ENCODE peak calls at places on chromosomes 11 and 22, in ten cellular contexts. F, G, Q, T, U, L, H, E, W and B are unnamed samples.
A peak's percentile ranks its signal among the peaks of the same experiment; 100 is the strongest.

GRCh38 chr11:746289-747175 is 732 bp upstream of the TALDO1 start:
- DNase-seq in F (no peak), G (no peak), Q (no peak), T (no peak), U (peak; percentile 67), L (no peak), H (peak; percentile 56), E (no peak), W (no peak), B (peak; percentile 58)

GRCh38 chr22:29630987-29631386 is 27.6 kb downstream of the NF2 start:
- DNase-seq in F (no peak), G (no peak), Q (no peak), T (no peak), U (no peak), L (no peak), H (no peak), E (no peak), W (no peak), B (no peak)

GRCh38 chr11:765025-765801 is 12.1 kb downstream of the GATD1 start:
- DNase-seq in F (peak; percentile 80), G (peak; percentile 54), Q (peak; percentile 35), T (no peak), U (peak; percentile 88), L (peak; percentile 62), H (peak; percentile 61), E (no peak), W (peak; percentile 77), B (no peak)

GRCh38 chr22:39718921-39719320 is 148.4 kb downstream of the CACNA1I start:
- DNase-seq in F (no peak), G (no peak), Q (no peak), T (no peak), U (peak; percentile 41), L (no peak), H (no peak), E (no peak), W (no peak), B (peak; percentile 43)

GRCh38 chr11:1872267-1872985 is 19.3 kb downstream of the PRR33 start:
- DNase-seq in F (no peak), G (no peak), Q (no peak), T (no peak), U (no peak), L (no peak), H (no peak), E (no peak), W (peak; percentile 30), B (no peak)

GRCh38 chr22:36613958-36614357 is 85.0 kb upstream of the EIF3D start:
- DNase-seq in F (no peak), G (no peak), Q (peak; percentile 80), T (no peak), U (no peak), L (no peak), H (no peak), E (no peak), W (no peak), B (no peak)

GRCh38 chr11:82315093-82315492 is 418.6 kb downstream of the FAM181B start:
- DNase-seq in F (peak; percentile 63), G (no peak), Q (peak; percentile 23), T (no peak), U (no peak), L (no peak), H (peak; percentile 46), E (no peak), W (no peak), B (no peak)

GRCh38 chr22:38184788-38185187 is 3.2 kb upstream of the PLA2G6 start:
- DNase-seq in F (no peak), G (no peak), Q (no peak), T (no peak), U (no peak), L (no peak), H (no peak), E (no peak), W (no peak), B (no peak)

GRCh38 chr11:100753144-100753543 is 66.1 kb downstream of the ARHGAP42 start:
- DNase-seq in F (no peak), G (no peak), Q (no peak), T (no peak), U (no peak), L (no peak), H (peak; percentile 80), E (no peak), W (no peak), B (no peak)

GRCh38 chr11:114775849-114776621 is 97.7 kb downstream of the NXPE2 start:
- DNase-seq in F (peak; percentile 59), G (no peak), Q (no peak), T (no peak), U (no peak), L (no peak), H (no peak), E (no peak), W (no peak), B (no peak)

GRCh38 chr11:130480166-130480565 is 31.7 kb downstream of the ADAMTS15 start:
- DNase-seq in F (no peak), G (no peak), Q (no peak), T (no peak), U (no peak), L (no peak), H (no peak), E (no peak), W (no peak), B (no peak)

GRCh38 chr22:19535001-19535400 is 10.8 kb upstream of the CLDN5 start:
- DNase-seq in F (no peak), G (no peak), Q (no peak), T (no peak), U (no peak), L (no peak), H (no peak), E (no peak), W (no peak), B (no peak)

GRCh38 chr11:111359223-111360149 is 19.6 kb downstream of the POU2AF1 start:
- DNase-seq in F (no peak), G (no peak), Q (peak; percentile 74), T (no peak), U (no peak), L (no peak), H (no peak), E (no peak), W (no peak), B (no peak)

GRCh38 chr11:77019976-77020591 is 14.1 kb upstream of the B3GNT6 start:
- DNase-seq in F (no peak), G (no peak), Q (peak; percentile 38), T (peak; percentile 66), U (no peak), L (no peak), H (peak; percentile 92), E (no peak), W (no peak), B (no peak)

GRCh38 chr11:73636249-73636648 is 10.1 kb upstream of the PLEKHB1 start:
- DNase-seq in F (no peak), G (no peak), Q (no peak), T (no peak), U (no peak), L (no peak), H (no peak), E (no peak), W (no peak), B (no peak)

GRCh38 chr11:65434057-65434666 is 11.6 kb downstream of the NEAT1 start:
- DNase-seq in F (peak; percentile 54), G (no peak), Q (no peak), T (no peak), U (no peak), L (no peak), H (no peak), E (no peak), W (no peak), B (no peak)
- H3K4me3 ChIP-seq in F (peak overlapping the region; percentile 28), G (no peak overlapping the region), Q (no peak overlapping the region), T (no peak overlapping the region), U (no peak overlapping the region), L (no peak overlapping the region), H (no peak overlapping the region), E (no peak overlapping the region), W (no peak overlapping the region), B (no peak overlapping the region)

DNA sequence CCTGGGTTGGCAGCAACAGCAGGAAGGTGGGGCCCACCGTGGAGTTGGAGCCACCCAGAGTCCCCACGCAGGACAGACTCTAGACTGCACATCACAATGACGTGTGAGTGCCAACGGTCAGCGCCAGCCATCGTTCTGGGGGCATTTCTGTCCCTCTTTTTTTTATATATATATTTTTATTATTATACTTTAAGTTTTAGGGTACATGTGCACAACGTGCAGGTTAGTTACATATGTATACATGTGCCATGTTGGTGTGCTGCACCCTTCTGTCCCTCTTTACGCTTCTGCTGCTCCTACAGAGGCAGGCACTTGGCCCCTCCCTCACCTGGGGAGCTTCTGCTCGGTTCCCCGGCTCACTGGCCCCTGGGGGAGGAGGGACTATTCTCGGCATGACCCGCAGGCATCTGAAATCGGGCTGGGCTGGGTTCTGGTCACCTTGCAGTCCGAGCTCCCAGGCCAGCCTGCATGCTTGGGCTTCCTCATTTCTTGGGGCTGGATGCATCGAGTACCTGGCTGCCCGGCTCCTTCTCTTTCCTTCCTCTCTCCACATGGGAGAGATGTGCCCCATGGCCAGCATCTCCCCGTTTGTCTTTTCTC is 787.4 kb downstream of the TBC1D22A start:
- DNase-seq in F (peak; percentile 24), G (no peak), Q (no peak), T (no peak), U (no peak), L (no peak), H (no peak), E (no peak), W (no peak), B (peak; percentile 70)
- H3K9me3 ChIP-seq in F (no peaks in the 10 kb centered on the region), G (no peaks in the 10 kb centered on the region), Q (no peaks in the 10 kb centered on the region), T (no peaks in the 10 kb centered on the region), U (no peaks in the 10 kb centered on the region), L (no peaks in the 10 kb centered on the region), H (no peaks in the 10 kb centered on the region), E (no peaks in the 10 kb centered on the region), W (peaks cover 5% of the 10 kb centered on the region), B (no peaks in the 10 kb centered on the region)

DNA sequence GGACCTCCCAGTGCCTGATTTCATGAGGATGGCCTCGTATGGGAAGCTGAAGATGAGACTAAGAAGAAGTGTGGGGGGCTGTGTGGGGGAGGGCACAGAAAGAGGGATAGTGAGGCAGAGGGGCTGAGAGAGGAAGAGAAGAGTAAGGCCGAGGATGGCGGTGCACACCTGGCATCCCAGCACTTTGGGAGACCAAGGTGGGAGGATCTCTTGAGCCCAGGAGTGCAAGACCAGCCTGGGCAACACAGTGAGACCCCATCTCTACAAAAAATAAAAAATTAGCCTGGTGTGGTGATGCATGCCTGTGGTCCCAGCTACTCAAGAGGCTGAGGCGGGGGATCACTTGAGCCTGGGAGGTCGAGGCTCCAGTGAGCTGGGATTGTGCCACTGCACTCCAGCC is 13.5 kb upstream of the EHD1 start:
- DNase-seq in F (no peak), G (no peak), Q (no peak), T (no peak), U (no peak), L (no peak), H (no peak), E (no peak), W (no peak), B (no peak)
- H3K4me3 ChIP-seq in F (no peak overlapping the region), G (no peak overlapping the region), Q (peak overlapping the region; percentile 96), T (no peak overlapping the region), U (no peak overlapping the region), L (no peak overlapping the region), H (no peak overlapping the region), E (no peak overlapping the region), W (no peak overlapping the region), B (no peak overlapping the region)

GRCh38 chr11:36273110-36273509 is 16.1 kb downstream of the COMMD9 start:
- DNase-seq in F (peak; percentile 27), G (no peak), Q (no peak), T (no peak), U (no peak), L (no peak), H (no peak), E (no peak), W (no peak), B (no peak)
- H3K9me3 ChIP-seq in F (no peaks in the 10 kb centered on the region), G (no peaks in the 10 kb centered on the region), Q (no peaks in the 10 kb centered on the region), T (no peaks in the 10 kb centered on the region), U (peaks cover 6% of the 10 kb centered on the region), L (no peaks in the 10 kb centered on the region), H (no peaks in the 10 kb centered on the region), E (no peaks in the 10 kb centered on the region), W (no peaks in the 10 kb centered on the region), B (peaks cover 2% of the 10 kb centered on the region)